ENCODE peak calls at places on chromosomes 13 and 19, in four cellular contexts. Q is IMR-90, V is A549, Y is GM12878. M is an unnamed sample.

GRCh38 chr13:53005631-53006030 is 23.0 kb upstream of the OLFM4 start:
- DNase-seq in Q (no peak), V (no peak), Y (no peak), M (no peak)

GRCh38 chr19:1132625-1133383 is 29.0 kb downstream of the GPX4 start:
- DNase-seq in Q (no peak), V (no peak), Y (no peak), M (no peak)

GRCh38 chr19:2291185-2291751 is 9.3 kb upstream of the PEAK3 start:
- DNase-seq in Q (no peak), V (no peak), Y (no peak), M (no peak)

GRCh38 chr13:28494537-28494860 is 429 bp downstream of the FLT1 start:
- DNase-seq in Q (no peak), V (no peak), Y (no peak), M (no peak)

GRCh38 chr13:27797228-27797624 is 4.9 kb downstream of the GSX1 start:
- DNase-seq in Q (peak; percentile 30), V (peak; percentile 40), Y (no peak), M (no peak)

GRCh38 chr19:50736338-50736737 is 13.2 kb downstream of the CLEC11A start:
- DNase-seq in Q (no peak), V (no peak), Y (no peak), M (no peak)

GRCh38 chr19:8311461-8312260 is 3.5 kb upstream of the CD320 start:
- DNase-seq in Q (no peak), V (no peak), Y (no peak), M (no peak)

GRCh38 chr13:82717249-82717648 is 1165.0 kb downstream of the SLITRK1 start:
- DNase-seq in Q (peak; percentile 59), V (no peak), Y (no peak), M (no peak)

GRCh38 chr13:100887729-100888151 is 213.1 kb upstream of the TMTC4 start:
- DNase-seq in Q (peak; percentile 82), V (peak; percentile 24), Y (no peak), M (no peak)

GRCh38 chr19:37361994-37362393 is 8.9 kb upstream of the ZNF527 start:
- DNase-seq in Q (peak; percentile 67), V (no peak), Y (no peak), M (no peak)

GRCh38 chr19:32971012-32971595 is 654 bp downstream of the CEP89 start:
- DNase-seq in Q (no peak), V (no peak), Y (no peak), M (no peak)

GRCh38 chr19:7004313-7004931 is 16.8 kb downstream of the MBD3L2B start:
- DNase-seq in Q (peak; percentile 18), V (peak; percentile 56), Y (no peak), M (peak; percentile 34)

GRCh38 chr13:103523853-103524252 is 457.6 kb upstream of the SLC10A2 start:
- DNase-seq in Q (no peak), V (no peak), Y (no peak), M (no peak)

GRCh38 chr13:48770372-48770771 is 116.6 kb downstream of the CYSLTR2 start:
- DNase-seq in Q (no peak), V (no peak), Y (no peak), M (no peak)

GRCh38 chr13:114203536-114203935 is 24.5 kb downstream of the CFAP97D2 start:
- DNase-seq in Q (no peak), V (no peak), Y (no peak), M (no peak)

GRCh38 chr13:53066411-53066810 is 37.8 kb downstream of the OLFM4 start:
- DNase-seq in Q (no peak), V (no peak), Y (no peak), M (no peak)

GRCh38 chr13:30504081-30504480 is 38.3 kb upstream of the HMGB1 start:
- DNase-seq in Q (peak; percentile 31), V (no peak), Y (peak; percentile 16), M (no peak)

GRCh38 chr13:85347251-85347650 is 452.0 kb downstream of the SLITRK6 start:
- DNase-seq in Q (peak; percentile 8), V (no peak), Y (no peak), M (no peak)

DNA sequence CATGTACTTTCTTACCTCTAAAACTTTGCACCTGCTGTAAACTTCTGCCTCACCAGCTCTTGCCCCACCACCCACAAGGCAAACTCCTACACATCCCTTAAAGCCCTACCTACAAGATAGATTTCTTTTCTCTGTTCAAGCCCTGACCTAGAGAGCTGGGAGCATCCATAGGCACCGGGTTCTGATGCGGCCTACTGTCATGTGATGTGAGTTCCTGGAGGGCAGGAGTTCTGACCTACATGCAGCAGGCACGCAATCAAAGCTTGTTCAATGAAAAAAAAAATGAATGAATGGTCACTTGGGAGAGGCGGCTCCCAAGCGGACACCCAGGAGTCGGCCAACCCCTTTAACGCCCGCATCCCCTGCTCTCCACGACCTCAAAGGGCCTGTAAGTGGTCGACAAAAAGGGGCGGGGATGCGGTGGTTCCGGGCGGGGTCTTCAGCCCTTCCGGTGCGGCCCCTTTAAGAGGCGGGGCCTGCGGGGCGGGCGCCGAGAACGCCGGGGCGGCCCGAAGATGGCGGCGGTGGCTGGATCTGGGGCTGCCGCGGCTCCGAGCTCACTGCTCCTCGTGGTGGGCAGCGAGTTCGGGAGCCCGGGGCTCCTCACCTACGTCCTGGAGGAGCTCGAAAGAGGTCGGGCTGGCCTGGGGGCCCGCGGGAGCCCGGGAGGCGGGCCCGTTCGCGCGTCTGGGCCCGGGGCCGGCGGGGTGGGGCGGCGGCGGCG is at the start of gene MAP1S:
- DNase-seq in Q (peak; percentile 25), V (peak; percentile 47), Y (no peak), M (no peak)
- TF ChIP-seq CEBPB in Q (no peak), V (no peak), Y (no peak), M (no peak)

DNA sequence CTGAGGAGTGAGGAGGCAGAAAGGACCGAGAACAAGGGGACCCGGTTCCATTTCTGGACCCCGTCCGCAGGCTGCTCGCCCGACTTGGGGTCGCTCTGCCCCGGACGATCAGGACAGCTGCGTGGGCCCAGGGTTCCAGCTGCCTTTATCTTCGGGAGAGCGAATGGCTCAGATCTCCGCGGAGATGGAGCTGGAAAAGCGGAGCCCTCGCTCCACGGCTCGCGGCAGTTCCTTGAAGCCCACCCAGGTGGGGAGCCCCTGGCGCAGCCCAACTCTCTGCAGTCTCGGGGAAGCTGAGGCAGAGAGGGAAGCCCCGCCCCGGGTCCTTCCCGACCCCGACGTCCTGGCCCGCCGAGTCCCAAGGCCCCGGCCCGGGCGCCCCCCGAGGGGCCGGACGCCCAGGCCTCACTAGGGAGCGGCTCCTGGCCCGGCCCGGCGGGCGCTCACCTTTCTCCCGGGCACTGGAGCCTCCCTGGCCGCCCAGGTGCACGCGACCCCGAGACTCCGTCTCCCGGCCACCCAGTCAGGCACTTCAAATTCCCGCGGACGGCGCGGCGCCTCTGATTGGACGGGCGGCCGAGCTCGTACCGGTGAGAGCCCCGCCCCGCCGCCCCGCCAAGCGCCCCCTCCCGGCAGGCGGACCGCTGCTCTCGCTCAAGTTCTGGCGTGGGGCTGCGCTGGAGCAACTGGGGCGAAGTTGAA is 485.7 kb downstream of the UQCRFS1 start:
- DNase-seq in Q (no peak), V (no peak), Y (no peak), M (no peak)
- TF ChIP-seq CTCF in Q (no peak), V (no peak), Y (no peak), M (no peak)

DNA sequence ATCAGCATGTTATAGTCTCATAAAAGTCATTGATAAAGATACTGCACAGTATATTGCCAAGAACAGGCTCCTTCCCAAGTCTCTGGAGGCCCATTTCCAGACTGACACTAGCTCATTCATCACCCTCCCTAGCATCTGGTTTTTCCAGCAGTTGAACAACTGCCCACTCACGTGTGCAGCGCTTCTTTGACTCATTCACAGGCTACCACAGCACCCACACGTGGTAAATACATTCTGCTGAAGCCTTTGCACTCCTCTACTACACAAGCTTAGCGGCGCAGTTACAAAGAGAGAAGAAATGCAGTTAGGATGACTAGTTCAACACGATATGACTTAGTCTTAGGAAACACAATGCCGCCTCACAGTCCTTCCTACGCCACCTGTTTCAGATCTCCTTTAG is 87.7 kb downstream of the DOCK9 start:
- DNase-seq in Q (peak; percentile 74), V (no peak), Y (no peak), M (no peak)
- TF ChIP-seq CEBPB in Q (no peak), V (no peak), Y (no peak), M (no peak)

GRCh38 chr19:18605196-18605545 is 1.4 kb downstream of the CRLF1 start:
- DNase-seq in Q (no peak), V (no peak), Y (no peak), M (no peak)

GRCh38 chr19:18603958-18604819 is 2.4 kb downstream of the CRLF1 start:
- DNase-seq in Q (no peak), V (no peak), Y (no peak), M (no peak)

GRCh38 chr19:18604820-18605159 is 1.8 kb downstream of the CRLF1 start:
- DNase-seq in Q (no peak), V (no peak), Y (no peak), M (no peak)

GRCh38 chr19:18601875-18602274 is 4.7 kb downstream of the CRLF1 start:
- DNase-seq in Q (no peak), V (no peak), Y (no peak), M (no peak)

GRCh38 chr19:18603255-18603957 is 3.2 kb downstream of the CRLF1 start:
- DNase-seq in Q (no peak), V (peak; percentile 38), Y (no peak), M (no peak)
- TF ChIP-seq CTCF in Q (no peak), V (peak; percentile 10), Y (peak; percentile 21), M (no peak)

GRCh38 chr13:109939838-109940237 is 153.5 kb upstream of the IRS2 start:
- DNase-seq in Q (no peak), V (no peak), Y (no peak), M (no peak)

GRCh38 chr13:109940637-109941036 is 154.3 kb upstream of the IRS2 start:
- DNase-seq in Q (no peak), V (no peak), Y (no peak), M (no peak)

GRCh38 chr13:109939105-109939504 is 152.7 kb upstream of the IRS2 start:
- DNase-seq in Q (no peak), V (no peak), Y (no peak), M (no peak)

GRCh38 chr13:109941221-109941620 is 154.8 kb upstream of the IRS2 start:
- DNase-seq in Q (no peak), V (no peak), Y (no peak), M (no peak)

GRCh38 chr13:109938255-109938936 is 152.0 kb upstream of the IRS2 start:
- DNase-seq in Q (peak; percentile 93), V (no peak), Y (no peak), M (no peak)
- TF ChIP-seq CEBPB in Q (peak; percentile 50), V (no peak), Y (no peak), M (no peak)

GRCh38 chr19:47272448-47273312 is 2.0 kb upstream of the INAFM1 start:
- DNase-seq in Q (no peak), V (no peak), Y (no peak), M (no peak)
- TF ChIP-seq CTCF in Q (no peak), V (no peak), Y (no peak), M (no peak)

GRCh38 chr19:16041571-16042386 is 34.5 kb upstream of the TPM4 start:
- DNase-seq in Q (peak; percentile 52), V (peak; percentile 59), Y (no peak), M (peak; percentile 49)
- TF ChIP-seq CEBPB in Q (peak; percentile 20), V (no peak), Y (no peak), M (no peak)

GRCh38 chr13:94548382-94549240 is 47.3 kb downstream of the TGDS start:
- DNase-seq in Q (peak; percentile 29), V (peak; percentile 67), Y (peak; percentile 8), M (peak; percentile 40)

GRCh38 chr13:94546071-94546839 is 49.7 kb downstream of the TGDS start:
- DNase-seq in Q (no peak), V (no peak), Y (no peak), M (no peak)

GRCh38 chr13:94550030-94550738 is 45.8 kb downstream of the TGDS start:
- DNase-seq in Q (peak; percentile 52), V (no peak), Y (peak; percentile 4), M (no peak)

GRCh38 chr13:94552095-94552494 is 43.9 kb downstream of the TGDS start:
- DNase-seq in Q (no peak), V (no peak), Y (no peak), M (no peak)

GRCh38 chr13:94549241-94550029 is 46.5 kb downstream of the TGDS start:
- DNase-seq in Q (peak; percentile 96), V (peak; percentile 94), Y (peak; percentile 93), M (peak; percentile 84)
- TF ChIP-seq CTCF in Q (no peak), V (no peak), Y (no peak), M (no peak)

M was measured in HCT116.